ENCODE peak calls at places on chromosomes 3 and 15, in seven cellular contexts. N, I, M, D, Q, W and F are unnamed samples.

GRCh38 chr3:66012711-66013110 is 26.0 kb downstream of the MAGI1 start:
- DNase-seq in D (no peak), W (no peak), I (no peak), N (no peak), M (no peak), Q (no peak), F (no peak)

GRCh38 chr3:32414527-32415202 is 23.0 kb downstream of the CMTM7 start:
- DNase-seq in W (no peak), Q (no peak), N (no peak), M (no peak), I (no peak), D (no peak), F (peak; percentile 54)

GRCh38 chr3:124587053-124587408 is 143.2 kb upstream of the UMPS start:
- DNase-seq in D (no peak), M (no peak), I (no peak), Q (no peak), N (no peak), W (no peak), F (no peak)

GRCh38 chr3:112699436-112699978 is 58.6 kb upstream of the CCDC80 start:
- DNase-seq in D (peak; percentile 88), W (no peak), Q (no peak), I (peak; percentile 13), M (no peak), N (no peak), F (no peak)

GRCh38 chr3:111541911-111542483 is at the start of gene CD96:
- DNase-seq in I (no peak), N (no peak), W (peak; percentile 51), Q (no peak), D (no peak), M (no peak), F (peak; percentile 16)

GRCh38 chr15:93497256-93497655 is 408.2 kb upstream of the RGMA start:
- DNase-seq in N (no peak), I (no peak), W (no peak), M (no peak), D (no peak), Q (no peak), F (no peak)

GRCh38 chr15:45185069-45185779 is 2.5 kb downstream of the SHF start:
- DNase-seq in N (no peak), W (no peak), Q (peak; percentile 20), D (no peak), M (no peak), I (no peak), F (no peak)

GRCh38 chr3:109563149-109563548 is 225.8 kb upstream of the DPPA4 start:
- DNase-seq in W (peak; percentile 39), D (no peak), M (no peak), N (no peak), Q (no peak), I (no peak), F (no peak)

GRCh38 chr3:170368921-170369320 is 11.4 kb downstream of the SKIL start:
- DNase-seq in W (no peak), Q (no peak), I (no peak), D (no peak), N (peak; percentile 16), M (no peak), F (no peak)

GRCh38 chr3:45978348-45978747 is 17.3 kb downstream of the FYCO1 start:
- DNase-seq in D (no peak), W (peak; percentile 42), Q (no peak), I (peak; percentile 49), N (no peak), M (no peak), F (no peak)

GRCh38 chr3:115855911-115856310 is 232.6 kb downstream of the GAP43 start:
- DNase-seq in M (no peak), I (no peak), N (no peak), W (no peak), D (peak; percentile 40), Q (no peak), F (no peak)

GRCh38 chr3:37126856-37127255 is 47.5 kb downstream of the LRRFIP2 start:
- DNase-seq in D (no peak), Q (no peak), M (no peak), I (no peak), W (no peak), N (no peak), F (no peak)

GRCh38 chr15:88695046-88695445 is 56.2 kb downstream of the ISG20 start:
- DNase-seq in Q (no peak), N (no peak), W (no peak), I (no peak), M (no peak), D (peak; percentile 22), F (no peak)

GRCh38 chr3:71413572-71413971 is 170.0 kb downstream of the FOXP1 start:
- DNase-seq in W (no peak), N (no peak), I (no peak), D (no peak), M (no peak), Q (no peak), F (no peak)

GRCh38 chr3:141738636-141739363 is 702 bp downstream of the RNF7 start:
- DNase-seq in D (peak; percentile 53), W (no peak), I (no peak), Q (peak; percentile 23), M (no peak), N (peak; percentile 6), F (peak; percentile 63)

GRCh38 chr15:74402873-74403589 is 30.7 kb downstream of the SEMA7A start:
- DNase-seq in M (no peak), N (no peak), D (no peak), W (peak; percentile 89), Q (no peak), I (no peak), F (no peak)

GRCh38 chr3:159637895-159638542 is 350.6 kb upstream of the IL12A start:
- DNase-seq in N (no peak), D (peak; percentile 58), Q (no peak), W (no peak), M (no peak), I (no peak), F (peak; percentile 24)

GRCh38 chr3:195385526-195385925 is 57.3 kb downstream of the ACAP2 start:
- DNase-seq in M (no peak), N (no peak), D (peak; percentile 46), W (no peak), I (no peak), Q (peak; percentile 19), F (peak; percentile 50)

GRCh38 chr15:75720787-75721461 is 8.3 kb upstream of the CSPG4 start:
- DNase-seq in Q (peak; percentile 91), W (peak; percentile 70), D (no peak), M (no peak), N (peak; percentile 42), I (no peak), F (no peak)

GRCh38 chr3:12350151-12350813 is 61.4 kb downstream of the PPARG start:
- DNase-seq in N (no peak), Q (no peak), W (no peak), M (no peak), D (peak; percentile 8), I (no peak), F (peak; percentile 61)

GRCh38 chr15:91973481-91973880 is 120.0 kb downstream of the SLCO3A1 start:
- DNase-seq in N (peak; percentile 26), W (no peak), I (no peak), Q (no peak), M (no peak), D (no peak), F (no peak)

GRCh38 chr3:132222868-132223538 is 94.2 kb upstream of the ACP3 start:
- DNase-seq in I (no peak), W (no peak), D (no peak), M (peak; percentile 1), Q (no peak), N (peak; percentile 23), F (no peak)

GRCh38 chr3:33039628-33040027 is 57.3 kb downstream of the GLB1 start:
- DNase-seq in M (no peak), N (no peak), Q (no peak), I (no peak), W (no peak), D (no peak), F (no peak)

GRCh38 chr15:55403531-55403930 is 4.6 kb downstream of the CCPG1 start:
- DNase-seq in D (peak; percentile 69), M (no peak), Q (no peak), I (no peak), W (no peak), N (no peak), F (peak; percentile 71)